ENCODE peak calls at places on chromosomes 12 and 14, in eight cellular contexts. C is mucosa of descending colon, D is GM23338, X is A549, O is fibroblast of the aortic adventitia, M is cardiac fibroblast, U is tibial artery, L is lung. H is an unnamed sample.

GRCh38 chr14:100906420-100906819 is 2.9 kb upstream of the RTL1 start:
- DNase-seq in U (no peak), D (peak), L (no peak), O (no peak), X (no peak), M (no peak), C (no peak), H (no peak)

GRCh38 chr14:91367173-91368171 is 50.1 kb downstream of the CCDC88C start:
- DNase-seq in C (no peak), O (no peak), D (no peak), U (no peak), X (peak), M (peak), L (peak), H (peak)

GRCh38 chr14:101350710-101351109 is 210.6 kb upstream of the DIO3 start:
- DNase-seq in M (no peak), U (no peak), D (peak), X (no peak), L (no peak), O (no peak), C (peak), H (no peak)

GRCh38 chr12:101221301-101221700 is 11.3 kb upstream of the SLC5A8 start:
- DNase-seq in X (no peak), M (no peak), L (no peak), O (no peak), C (no peak), D (no peak), U (no peak), H (no peak)

GRCh38 chr12:131833288-131833895 is 5.2 kb downstream of the MMP17 start:
- DNase-seq in M (no peak), C (peak), X (no peak), O (no peak), D (no peak), U (peak), L (no peak), H (no peak)

GRCh38 chr14:93546642-93547041 is 115.9 kb downstream of the UNC79 start:
- DNase-seq in L (no peak), U (no peak), M (no peak), D (no peak), X (no peak), C (no peak), O (no peak), H (no peak)

GRCh38 chr12:48454675-48455074 is 17.7 kb upstream of the ANP32D start:
- DNase-seq in L (no peak), U (no peak), O (peak), M (peak), D (peak), C (no peak), X (peak), H (peak)

GRCh38 chr12:94994312-94994711 is 9.2 kb downstream of the NDUFA12 start:
- DNase-seq in M (peak), L (no peak), O (peak), U (no peak), X (peak), D (no peak), C (no peak), H (no peak)

GRCh38 chr14:74956280-74957072 is 1.1 kb upstream of the PGF start:
- DNase-seq in O (no peak), C (no peak), L (no peak), U (peak), M (no peak), X (no peak), D (no peak), H (no peak)

GRCh38 chr14:91354979-91355685 is 62.5 kb downstream of the CCDC88C start:
- DNase-seq in C (no peak), L (no peak), D (peak), U (no peak), O (no peak), X (no peak), M (no peak), H (no peak)

GRCh38 chr14:101500061-101500460 is 61.2 kb upstream of the DIO3 start:
- DNase-seq in M (no peak), O (no peak), X (no peak), U (peak), C (no peak), D (no peak), L (no peak), H (no peak)

GRCh38 chr14:73059326-73059725 is 992 bp downstream of the RBM25 start:
- DNase-seq in U (no peak), O (peak), X (peak), M (peak), L (no peak), C (no peak), D (no peak), H (peak)

GRCh38 chr12:44155349-44155748 is 319.5 kb downstream of the TMEM117 start:
- DNase-seq in O (no peak), L (no peak), M (no peak), C (no peak), U (no peak), D (no peak), X (no peak), H (no peak)

GRCh38 chr12:112686373-112686772 is 105.2 kb upstream of the RPH3A start:
- DNase-seq in D (no peak), C (no peak), L (no peak), X (peak), O (peak), M (no peak), U (no peak), H (no peak)

GRCh38 chr14:85487215-85487614 is 42.7 kb upstream of the FLRT2 start:
- DNase-seq in X (no peak), L (no peak), U (no peak), O (peak), C (no peak), M (no peak), D (no peak), H (no peak)

GRCh38 chr12:55935742-55936151 is 4.8 kb downstream of the DGKA start:
- DNase-seq in O (no peak), M (peak), C (peak), D (peak), U (no peak), X (no peak), L (no peak), H (no peak)

GRCh38 chr14:100825691-100826331 is at the start of gene MEG3:
- DNase-seq in O (peak), L (no peak), U (no peak), C (no peak), M (peak), X (peak), D (no peak), H (peak)

GRCh38 chr12:26287666-26288408 is 92.5 kb downstream of the SSPN start:
- DNase-seq in L (no peak), O (peak), C (no peak), M (peak), U (peak), D (no peak), X (no peak), H (no peak)

GRCh38 chr14:32932921-32933622 is 5.6 kb upstream of the NPAS3 start:
- DNase-seq in X (no peak), D (peak), C (peak), U (peak), M (no peak), O (no peak), L (no peak), H (no peak)

GRCh38 chr12:55619352-55620138 is 17.1 kb upstream of the OR10P1 start:
- DNase-seq in D (peak), M (peak), U (no peak), X (peak), C (no peak), O (peak), L (peak), H (no peak)

GRCh38 chr14:103391048-103391447 is 5.8 kb downstream of the MARK3 start:
- DNase-seq in C (no peak), D (peak), X (peak), L (no peak), U (no peak), O (peak), M (peak), H (peak)

GRCh38 chr12:109741970-109742372 is 28.3 kb downstream of the FAM222A start:
- DNase-seq in X (no peak), C (peak), M (no peak), L (no peak), D (no peak), O (no peak), U (peak), H (no peak)

GRCh38 chr12:3150820-3151590 is 73.8 kb downstream of the TSPAN9 start:
- DNase-seq in L (no peak), M (peak), C (no peak), U (no peak), D (peak), O (peak), X (no peak), H (peak)

GRCh38 chr14:44657688-44658388 is 150.8 kb upstream of the FSCB start:
- DNase-seq in M (peak), U (no peak), L (no peak), C (no peak), X (peak), O (peak), D (peak), H (peak)

GRCh38 chr12:51270847-51271518 is 768 bp upstream of the SMAGP start:
- DNase-seq in D (no peak), X (peak), O (peak), U (no peak), M (peak), L (no peak), C (no peak), H (no peak)

GRCh38 chr12:132432126-132432525 is 57.8 kb upstream of the FBRSL1 start:
- DNase-seq in X (no peak), D (no peak), L (no peak), C (no peak), M (no peak), O (no peak), U (no peak), H (no peak)

GRCh38 chr12:71945121-71945520 is 6.5 kb downstream of the TPH2 start:
- DNase-seq in M (no peak), X (no peak), U (no peak), C (no peak), L (no peak), D (no peak), O (no peak), H (no peak)

GRCh38 chr12:3218846-3219632 is 141.9 kb downstream of the TSPAN9 start:
- DNase-seq in C (no peak), D (no peak), X (no peak), U (no peak), O (no peak), L (no peak), M (no peak), H (no peak)

GRCh38 chr12:123492290-123492689 is 34.4 kb downstream of the SNRNP35 start:
- DNase-seq in X (no peak), M (no peak), C (no peak), D (no peak), L (no peak), O (no peak), U (no peak), H (no peak)
- H3K4me3 ChIP-seq in X (no peak), M (no peak), C (no peak), D (no peak), L (no peak), O (no peak), U (no peak), H (no peak)

GRCh38 chr14:67674139-67674479 is 323 bp downstream of the VTI1B start:
- DNase-seq in D (peak), L (peak), X (peak), M (peak), U (peak), C (peak), O (peak), H (no peak)
- TF ChIP-seq CTCF in D (peak), L (no peak), X (no peak), M (no peak), U (peak), C (no peak), O (peak), H (peak)

GRCh38 chr12:11540615-11541014 is 108.9 kb upstream of the ETV6 start:
- DNase-seq in U (no peak), D (no peak), C (no peak), O (no peak), X (no peak), M (no peak), L (no peak), H (no peak)

GRCh38 chr12:11543513-11544168 is 105.8 kb upstream of the ETV6 start:
- DNase-seq in X (no peak), M (no peak), U (no peak), O (no peak), D (no peak), C (no peak), L (no peak), H (no peak)

GRCh38 chr12:11542599-11542998 is 106.9 kb upstream of the ETV6 start:
- DNase-seq in U (no peak), X (no peak), O (no peak), D (peak), M (no peak), C (no peak), L (no peak), H (no peak)

GRCh38 chr12:11540156-11540555 is 109.3 kb upstream of the ETV6 start:
- DNase-seq in L (no peak), U (no peak), M (no peak), C (no peak), X (no peak), D (no peak), O (no peak), H (no peak)

GRCh38 chr12:11545438-11546330 is 103.8 kb upstream of the ETV6 start:
- DNase-seq in X (no peak), C (no peak), D (peak), U (no peak), L (no peak), O (no peak), M (peak), H (no peak)
- H3K4me3 ChIP-seq in X (no peak), C (no peak), D (no peak), U (no peak), L (no peak), O (no peak), M (no peak), H (no peak)

GRCh38 chr12:8950702-8951478 is 1.4 kb upstream of the M6PR start:
- DNase-seq in L (no peak), C (no peak), M (no peak), X (no peak), U (no peak), D (no peak), O (no peak), H (no peak)
- TF ChIP-seq CTCF in L (no peak), C (no peak), M (no peak), X (no peak), U (no peak), D (no peak), O (no peak), H (no peak)

DNA sequence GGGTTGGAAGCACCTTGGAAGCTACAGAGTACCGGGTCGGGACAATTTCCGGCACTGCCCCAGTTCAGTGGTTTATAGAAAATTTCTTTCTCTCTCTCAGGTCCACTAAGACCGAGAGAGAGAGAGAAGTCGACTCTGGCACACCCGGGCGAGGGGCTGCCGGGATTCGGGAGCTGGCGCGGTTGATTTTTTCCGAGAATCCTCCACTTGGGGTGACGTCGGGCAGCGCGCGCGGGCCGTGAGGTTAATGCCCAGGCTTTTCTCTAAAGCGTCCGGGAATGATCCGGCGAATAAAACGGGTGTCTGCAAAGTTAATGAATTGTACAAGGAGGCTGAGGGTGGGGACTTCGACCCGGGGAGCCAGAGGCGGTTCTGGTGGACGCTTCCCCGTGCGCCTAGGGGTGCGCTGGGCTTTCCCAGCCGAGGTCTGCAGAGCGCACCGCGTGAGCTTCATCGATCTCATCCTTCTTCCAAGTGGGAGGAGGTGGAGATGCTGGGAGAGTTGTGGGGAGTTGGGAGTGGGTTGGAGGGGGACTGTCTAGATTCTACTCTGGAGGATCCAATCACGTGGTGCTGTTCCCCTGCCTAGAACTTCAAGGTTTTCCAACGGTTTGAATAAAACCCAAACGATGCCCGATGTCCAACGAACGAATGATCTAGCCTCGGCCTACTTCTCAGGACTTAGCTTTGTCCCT is 51.9 kb upstream of the TBX3 start:
- DNase-seq in L (no peak), U (no peak), D (no peak), O (no peak), M (no peak), X (no peak), C (no peak), H (no peak)
- H3K4me3 ChIP-seq in L (no peak), U (no peak), D (peak), O (no peak), M (no peak), X (no peak), C (no peak), H (no peak)

DNA sequence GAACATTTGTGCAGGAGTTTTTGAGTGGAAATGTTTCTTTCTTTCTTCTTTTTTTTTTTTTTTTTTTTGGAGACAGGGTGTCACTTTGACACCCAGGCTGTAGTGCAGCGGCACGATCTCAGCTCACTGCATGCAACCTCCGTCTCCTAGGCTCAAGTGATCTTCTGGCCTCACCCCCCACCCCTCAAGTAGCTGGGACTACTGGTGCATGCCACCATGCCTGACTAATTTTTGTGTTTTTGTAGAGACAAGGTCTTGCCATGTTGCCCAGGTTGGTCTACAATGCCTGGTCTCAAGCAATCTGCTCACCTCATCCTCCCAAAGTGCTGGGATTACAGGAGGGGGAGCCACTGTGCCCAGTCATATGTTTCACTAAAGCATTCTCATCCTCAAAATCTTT is 69.2 kb upstream of the BCAT1 start:
- DNase-seq in L (no peak), M (no peak), D (no peak), C (no peak), O (no peak), X (no peak), U (no peak), H (no peak)
- TF ChIP-seq CTCF in L (no peak), M (no peak), D (no peak), C (no peak), O (no peak), X (no peak), U (no peak), H (no peak)